ENCODE peak calls at places on chromosomes 2 and 18, in nine cellular contexts. One of them, this sample, is unnamed.

GRCh38 chr2:159606287-159606686 is 10.1 kb downstream of the BAZ2B start:
- DNase-seq in stimulated activated naive B cell treated with anti-CD40 and anti-IgM and Interleukin-4, amounts not matched to agents 10 μg/mL and 1 μg/mL and 100 μg/mL, for 72 hours: no peak
- DNase-seq in lung: no peak
- DNase-seq in stimulated activated CD4-positive, alpha-beta T cell treated with anti-CD3 and anti-CD28 coated beads, Interleukin-1b, Interleukin-23, amount 100 ng/mL, for 24 hours: no peak
- DNase-seq in mammary epithelial cell: no peak
- DNase-seq in KBM-7: no peak
- DNase-seq in GM03348: no peak
- DNase-seq in T-cell: no peak
- DNase-seq in stimulated activated naive CD4-positive, alpha-beta T cell: no peak
- DNase-seq in this sample: no peak

GRCh38 chr2:41905597-41906324 is 142.1 kb upstream of the PKDCC start:
- DNase-seq in stimulated activated naive B cell treated with anti-CD40 and anti-IgM and Interleukin-4, amounts not matched to agents 10 μg/mL and 1 μg/mL and 100 μg/mL, for 72 hours: no peak
- DNase-seq in lung: no peak
- DNase-seq in stimulated activated CD4-positive, alpha-beta T cell treated with anti-CD3 and anti-CD28 coated beads, Interleukin-1b, Interleukin-23, amount 100 ng/mL, for 24 hours: no peak
- DNase-seq in mammary epithelial cell: peak; percentile 68
- DNase-seq in KBM-7: no peak
- DNase-seq in GM03348: no peak
- DNase-seq in T-cell: no peak
- DNase-seq in stimulated activated naive CD4-positive, alpha-beta T cell: no peak
- DNase-seq in this sample: no peak

GRCh38 chr2:108267117-108267516 is 21.6 kb upstream of the SULT1C2 start:
- DNase-seq in stimulated activated naive B cell treated with anti-CD40 and anti-IgM and Interleukin-4, amounts not matched to agents 10 μg/mL and 1 μg/mL and 100 μg/mL, for 72 hours: no peak
- DNase-seq in lung: no peak
- DNase-seq in stimulated activated CD4-positive, alpha-beta T cell treated with anti-CD3 and anti-CD28 coated beads, Interleukin-1b, Interleukin-23, amount 100 ng/mL, for 24 hours: no peak
- DNase-seq in mammary epithelial cell: no peak
- DNase-seq in KBM-7: peak; percentile 38
- DNase-seq in GM03348: peak; percentile 54
- DNase-seq in T-cell: no peak
- DNase-seq in stimulated activated naive CD4-positive, alpha-beta T cell: no peak
- DNase-seq in this sample: no peak

GRCh38 chr18:12315481-12315880 is 7.4 kb downstream of the TUBB6 start:
- DNase-seq in stimulated activated naive B cell treated with anti-CD40 and anti-IgM and Interleukin-4, amounts not matched to agents 10 μg/mL and 1 μg/mL and 100 μg/mL, for 72 hours: no peak
- DNase-seq in lung: no peak
- DNase-seq in stimulated activated CD4-positive, alpha-beta T cell treated with anti-CD3 and anti-CD28 coated beads, Interleukin-1b, Interleukin-23, amount 100 ng/mL, for 24 hours: no peak
- DNase-seq in mammary epithelial cell: no peak
- DNase-seq in KBM-7: no peak
- DNase-seq in GM03348: no peak
- DNase-seq in T-cell: no peak
- DNase-seq in stimulated activated naive CD4-positive, alpha-beta T cell: no peak
- DNase-seq in this sample: no peak

GRCh38 chr2:241914542-241914941 is 45.0 kb downstream of the RTP5 start:
- DNase-seq in stimulated activated naive B cell treated with anti-CD40 and anti-IgM and Interleukin-4, amounts not matched to agents 10 μg/mL and 1 μg/mL and 100 μg/mL, for 72 hours: no peak
- DNase-seq in lung: no peak
- DNase-seq in stimulated activated CD4-positive, alpha-beta T cell treated with anti-CD3 and anti-CD28 coated beads, Interleukin-1b, Interleukin-23, amount 100 ng/mL, for 24 hours: no peak
- DNase-seq in mammary epithelial cell: no peak
- DNase-seq in KBM-7: no peak
- DNase-seq in GM03348: no peak
- DNase-seq in T-cell: no peak
- DNase-seq in stimulated activated naive CD4-positive, alpha-beta T cell: no peak
- DNase-seq in this sample: no peak

GRCh38 chr2:23523651-23524260 is 138.8 kb downstream of the KLHL29 start:
- DNase-seq in stimulated activated naive B cell treated with anti-CD40 and anti-IgM and Interleukin-4, amounts not matched to agents 10 μg/mL and 1 μg/mL and 100 μg/mL, for 72 hours: no peak
- DNase-seq in lung: no peak
- DNase-seq in stimulated activated CD4-positive, alpha-beta T cell treated with anti-CD3 and anti-CD28 coated beads, Interleukin-1b, Interleukin-23, amount 100 ng/mL, for 24 hours: no peak
- DNase-seq in mammary epithelial cell: no peak
- DNase-seq in KBM-7: no peak
- DNase-seq in GM03348: peak; percentile 30
- DNase-seq in T-cell: no peak
- DNase-seq in stimulated activated naive CD4-positive, alpha-beta T cell: no peak
- DNase-seq in this sample: no peak

GRCh38 chr18:48037481-48038271 is 107.2 kb upstream of the SMAD2 start:
- DNase-seq in stimulated activated naive B cell treated with anti-CD40 and anti-IgM and Interleukin-4, amounts not matched to agents 10 μg/mL and 1 μg/mL and 100 μg/mL, for 72 hours: no peak
- DNase-seq in lung: no peak
- DNase-seq in stimulated activated CD4-positive, alpha-beta T cell treated with anti-CD3 and anti-CD28 coated beads, Interleukin-1b, Interleukin-23, amount 100 ng/mL, for 24 hours: no peak
- DNase-seq in mammary epithelial cell: peak; percentile 24
- DNase-seq in KBM-7: peak; percentile 56
- DNase-seq in GM03348: no peak
- DNase-seq in T-cell: no peak
- DNase-seq in stimulated activated naive CD4-positive, alpha-beta T cell: no peak
- DNase-seq in this sample: no peak

GRCh38 chr18:9722691-9723090 is 14.6 kb downstream of the RAB31 start:
- DNase-seq in stimulated activated naive B cell treated with anti-CD40 and anti-IgM and Interleukin-4, amounts not matched to agents 10 μg/mL and 1 μg/mL and 100 μg/mL, for 72 hours: no peak
- DNase-seq in lung: no peak
- DNase-seq in stimulated activated CD4-positive, alpha-beta T cell treated with anti-CD3 and anti-CD28 coated beads, Interleukin-1b, Interleukin-23, amount 100 ng/mL, for 24 hours: no peak
- DNase-seq in mammary epithelial cell: peak; percentile 71
- DNase-seq in KBM-7: no peak
- DNase-seq in GM03348: no peak
- DNase-seq in T-cell: no peak
- DNase-seq in stimulated activated naive CD4-positive, alpha-beta T cell: no peak
- DNase-seq in this sample: no peak

GRCh38 chr2:25743132-25743830 is 69.9 kb upstream of the DTNB start:
- DNase-seq in stimulated activated naive B cell treated with anti-CD40 and anti-IgM and Interleukin-4, amounts not matched to agents 10 μg/mL and 1 μg/mL and 100 μg/mL, for 72 hours: no peak
- DNase-seq in lung: no peak
- DNase-seq in stimulated activated CD4-positive, alpha-beta T cell treated with anti-CD3 and anti-CD28 coated beads, Interleukin-1b, Interleukin-23, amount 100 ng/mL, for 24 hours: no peak
- DNase-seq in mammary epithelial cell: no peak
- DNase-seq in KBM-7: peak; percentile 55
- DNase-seq in GM03348: no peak
- DNase-seq in T-cell: no peak
- DNase-seq in stimulated activated naive CD4-positive, alpha-beta T cell: peak; percentile 23
- DNase-seq in this sample: no peak

GRCh38 chr2:86477349-86477748 is 36.2 kb downstream of the KDM3A start:
- DNase-seq in stimulated activated naive B cell treated with anti-CD40 and anti-IgM and Interleukin-4, amounts not matched to agents 10 μg/mL and 1 μg/mL and 100 μg/mL, for 72 hours: no peak
- DNase-seq in lung: no peak
- DNase-seq in stimulated activated CD4-positive, alpha-beta T cell treated with anti-CD3 and anti-CD28 coated beads, Interleukin-1b, Interleukin-23, amount 100 ng/mL, for 24 hours: no peak
- DNase-seq in mammary epithelial cell: peak; percentile 8
- DNase-seq in KBM-7: no peak
- DNase-seq in GM03348: peak; percentile 23
- DNase-seq in T-cell: no peak
- DNase-seq in stimulated activated naive CD4-positive, alpha-beta T cell: no peak
- DNase-seq in this sample: no peak

GRCh38 chr18:25827961-25828561 is 262.4 kb downstream of the SS18 start:
- DNase-seq in stimulated activated naive B cell treated with anti-CD40 and anti-IgM and Interleukin-4, amounts not matched to agents 10 μg/mL and 1 μg/mL and 100 μg/mL, for 72 hours: no peak
- DNase-seq in lung: no peak
- DNase-seq in stimulated activated CD4-positive, alpha-beta T cell treated with anti-CD3 and anti-CD28 coated beads, Interleukin-1b, Interleukin-23, amount 100 ng/mL, for 24 hours: no peak
- DNase-seq in mammary epithelial cell: no peak
- DNase-seq in KBM-7: no peak
- DNase-seq in GM03348: peak; percentile 14
- DNase-seq in T-cell: no peak
- DNase-seq in stimulated activated naive CD4-positive, alpha-beta T cell: no peak
- DNase-seq in this sample: no peak

GRCh38 chr2:98807221-98807620 is 76.3 kb upstream of the MGAT4A start:
- DNase-seq in stimulated activated naive B cell treated with anti-CD40 and anti-IgM and Interleukin-4, amounts not matched to agents 10 μg/mL and 1 μg/mL and 100 μg/mL, for 72 hours: no peak
- DNase-seq in lung: no peak
- DNase-seq in stimulated activated CD4-positive, alpha-beta T cell treated with anti-CD3 and anti-CD28 coated beads, Interleukin-1b, Interleukin-23, amount 100 ng/mL, for 24 hours: no peak
- DNase-seq in mammary epithelial cell: peak; percentile 32
- DNase-seq in KBM-7: no peak
- DNase-seq in GM03348: no peak
- DNase-seq in T-cell: peak; percentile 16
- DNase-seq in stimulated activated naive CD4-positive, alpha-beta T cell: peak; percentile 19
- DNase-seq in this sample: no peak

GRCh38 chr2:40666438-40666837 is 214.5 kb upstream of the SLC8A1 start:
- DNase-seq in stimulated activated naive B cell treated with anti-CD40 and anti-IgM and Interleukin-4, amounts not matched to agents 10 μg/mL and 1 μg/mL and 100 μg/mL, for 72 hours: no peak
- DNase-seq in lung: no peak
- DNase-seq in stimulated activated CD4-positive, alpha-beta T cell treated with anti-CD3 and anti-CD28 coated beads, Interleukin-1b, Interleukin-23, amount 100 ng/mL, for 24 hours: no peak
- DNase-seq in mammary epithelial cell: no peak
- DNase-seq in KBM-7: no peak
- DNase-seq in GM03348: peak; percentile 19
- DNase-seq in T-cell: no peak
- DNase-seq in stimulated activated naive CD4-positive, alpha-beta T cell: no peak
- DNase-seq in this sample: no peak